ENCODE peak calls at places on chromosomes 4 and X, in four cellular contexts. Y, X, A and T are unnamed samples.

GRCh38 chr4:7830747-7831146 is 108.9 kb downstream of the AFAP1 start:
- DNase-seq in A (no peak), Y (no peak), X (no peak), T (no peak)

GRCh38 chr4:185637162-185637875 is 102.0 kb upstream of the PDLIM3 start:
- DNase-seq in A (no peak), X (no peak), Y (no peak), T (peak)

GRCh38 chr4:53039741-53040458 is 177.8 kb downstream of the RASL11B start:
- DNase-seq in X (no peak), A (no peak), Y (no peak), T (no peak)

GRCh38 chr4:83189631-83190136 is 75.2 kb upstream of the PLAC8 start:
- DNase-seq in Y (peak), A (no peak), X (no peak), T (no peak)

GRCh38 chr4:27763830-27764525 is 903.3 kb downstream of the STIM2 start:
- DNase-seq in Y (no peak), X (no peak), A (no peak), T (no peak)

GRCh38 chr4:165974647-165975335 is 101.8 kb downstream of the TLL1 start:
- DNase-seq in A (peak), Y (no peak), X (no peak), T (peak)

GRCh38 chr4:152937535-152938236 is 1.6 kb downstream of the FHDC1 start:
- DNase-seq in X (peak), Y (peak), A (peak), T (peak)

GRCh38 chrX:30161043-30161442 is 54.3 kb upstream of the MAGEB2 start:
- DNase-seq in A (peak), X (no peak), Y (no peak), T (no peak)

GRCh38 chrX:42755820-42756219 is 22.1 kb downstream of the PPP1R2C start:
- DNase-seq in X (no peak), Y (peak), A (peak), T (peak)

GRCh38 chr4:143346208-143346607 is 9.5 kb downstream of the GAB1 start:
- DNase-seq in A (no peak), X (no peak), Y (peak), T (no peak)

GRCh38 chr4:45063701-45064100 is 337.3 kb upstream of the GNPDA2 start:
- DNase-seq in A (no peak), X (no peak), Y (no peak), T (no peak)

GRCh38 chr4:77473509-77473908 is 132.1 kb upstream of the CXCL13 start:
- DNase-seq in Y (peak), X (no peak), A (no peak), T (peak)

GRCh38 chr4:125421547-125421946 is 106.8 kb downstream of the FAT4 start:
- DNase-seq in A (peak), X (no peak), Y (no peak), T (no peak)

GRCh38 chrX:15566244-15566643 is 34.5 kb downstream of the ACE2 start:
- DNase-seq in A (no peak), X (no peak), Y (no peak), T (no peak)

GRCh38 chr4:89249716-89250361 is 57.8 kb downstream of the GPRIN3 start:
- DNase-seq in Y (no peak), X (no peak), A (no peak), T (no peak)

GRCh38 chr4:47011189-47011518 is 17.8 kb upstream of the GABRA4 start:
- DNase-seq in Y (no peak), A (no peak), X (no peak), T (no peak)

GRCh38 chr4:150598906-150599305 is 17.0 kb downstream of the MAB21L2 start:
- DNase-seq in X (no peak), Y (peak), A (no peak), T (no peak)

GRCh38 chr4:77006753-77007355 is 57.3 kb downstream of the SEPTIN11 start:
- DNase-seq in Y (peak), A (no peak), X (no peak), T (no peak)

GRCh38 chr4:108053281-108053701 is 63.6 kb downstream of the HADH start:
- DNase-seq in Y (no peak), X (no peak), A (peak), T (no peak)

GRCh38 chrX:69133561-69134542 is 31.4 kb downstream of the PJA1 start:
- DNase-seq in X (no peak), Y (peak), A (peak), T (peak)

GRCh38 chr4:113899260-113900177 is 79.9 kb downstream of the ARSJ start:
- DNase-seq in X (no peak), A (no peak), Y (no peak), T (no peak)

GRCh38 chr4:4260185-4260751 is 12.2 kb upstream of the TMEM128 start:
- DNase-seq in A (peak), X (no peak), Y (peak), T (peak)

GRCh38 chr4:105569014-105569850 is 16.8 kb downstream of the ARHGEF38 start:
- DNase-seq in A (no peak), Y (no peak), X (no peak), T (no peak)

GRCh38 chr4:38368612-38369011 is 295.4 kb upstream of the KLF3 start:
- DNase-seq in Y (peak), A (peak), X (no peak), T (peak)

GRCh38 chrX:119067023-119067739 is 5.6 kb upstream of the CT47C1 start:
- DNase-seq in Y (peak), X (no peak), A (peak), T (peak)

GRCh38 chrX:150370589-150371312 is 7.6 kb downstream of the MAMLD1 start:
- DNase-seq in X (no peak), A (no peak), Y (peak), T (no peak)

GRCh38 chr4:80831383-80832361 is 198.8 kb upstream of the BMP3 start:
- DNase-seq in X (no peak), Y (peak), A (peak), T (peak)

GRCh38 chrX:17500145-17500579 is 125.2 kb downstream of the NHS start:
- DNase-seq in A (peak), Y (peak), X (no peak), T (peak)

GRCh38 chr4:181823183-181823582 is 420.0 kb upstream of the TENM3 start:
- DNase-seq in A (no peak), X (no peak), Y (no peak), T (no peak)

GRCh38 chrX:29477878-29478277 is 737.5 kb upstream of the MAGEB2 start:
- DNase-seq in A (no peak), X (no peak), Y (no peak), T (no peak)

GRCh38 chr4:81960968-81961367 is 412.8 kb downstream of the HNRNPD start:
- DNase-seq in X (no peak), Y (no peak), A (no peak), T (no peak)

GRCh38 chr4:62816566-62816965 is 1592.7 kb downstream of the TECRL start:
- DNase-seq in A (no peak), X (no peak), Y (no peak), T (no peak)

GRCh38 chr4:4308800-4309441 is 18.9 kb downstream of the ZBTB49 start:
- DNase-seq in Y (peak), A (peak), X (no peak), T (peak)

GRCh38 chr4:181946902-181947301 is 296.3 kb upstream of the TENM3 start:
- DNase-seq in Y (no peak), A (no peak), X (no peak), T (no peak)

GRCh38 chr4:54386270-54386669 is 157.2 kb downstream of the PDGFRA start:
- DNase-seq in A (no peak), Y (no peak), X (no peak), T (no peak)

GRCh38 chr4:54386693-54387092 is 157.6 kb downstream of the PDGFRA start:
- DNase-seq in A (no peak), Y (no peak), X (no peak), T (no peak)

GRCh38 chr4:54382623-54383022 is 153.5 kb downstream of the PDGFRA start:
- DNase-seq in X (no peak), A (no peak), Y (no peak), T (no peak)

GRCh38 chr4:54384152-54384551 is 155.1 kb downstream of the PDGFRA start:
- DNase-seq in A (no peak), X (no peak), Y (no peak), T (no peak)

DNA sequence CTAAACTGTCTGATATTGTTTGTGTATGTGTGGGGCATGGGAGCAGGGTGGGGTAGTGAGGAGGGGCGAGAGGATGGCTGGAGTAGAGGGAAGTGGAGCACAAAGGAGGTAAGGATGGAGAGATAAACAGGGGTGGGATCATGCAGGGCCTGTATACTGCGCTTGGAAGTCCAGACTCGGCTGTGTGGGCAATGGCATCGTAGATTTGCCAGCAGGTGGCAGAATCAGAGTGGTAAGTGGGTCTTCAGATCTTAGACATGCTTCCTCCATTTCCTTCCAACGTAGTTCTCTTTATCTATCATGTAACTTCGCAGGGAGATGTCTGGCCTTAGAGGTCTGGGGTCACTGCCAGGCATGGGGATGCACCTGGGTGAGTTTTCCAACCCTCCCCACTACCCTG is 155.5 kb downstream of the PDGFRA start:
- DNase-seq in Y (peak), A (peak), X (no peak), T (peak)
- TF ChIP-seq CTCF in Y (peak), A (peak), X (no peak), T (peak)

GRCh38 chr4:120064887-120065286 is 1.8 kb downstream of the MAD2L1 start:
- DNase-seq in Y (no peak), X (no peak), A (no peak), T (no peak)
- H3K4me3 ChIP-seq in Y (peak), X (no peak), A (peak), T (peak)

GRCh38 chrX:134137353-134137752 is 99.6 kb upstream of the CCDC160 start:
- DNase-seq in Y (no peak), A (no peak), X (no peak), T (no peak)

GRCh38 chrX:134144231-134144630 is 92.8 kb upstream of the CCDC160 start:
- DNase-seq in A (no peak), Y (peak), X (no peak), T (peak)

DNA sequence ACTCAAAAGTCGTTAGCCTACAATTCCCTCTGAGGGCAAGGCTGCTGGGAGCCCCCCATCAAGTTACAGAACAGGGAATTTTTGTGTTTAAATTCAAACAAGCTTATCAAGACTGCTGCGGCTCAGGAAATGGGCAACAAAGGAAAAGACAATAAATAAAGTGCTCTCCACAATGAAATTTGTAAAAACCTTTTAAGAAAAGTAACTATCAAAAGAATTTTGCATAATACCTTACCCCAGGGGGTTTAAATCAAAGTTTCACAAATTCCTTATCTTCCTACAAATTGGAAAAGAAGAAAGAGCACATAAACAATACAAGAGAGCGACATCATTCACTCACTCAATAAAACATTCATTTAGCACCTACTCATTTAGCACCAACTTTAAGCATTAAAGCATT is 97.9 kb upstream of the CCDC160 start:
- DNase-seq in X (no peak), A (no peak), Y (no peak), T (no peak)
- TF ChIP-seq CTCF in X (no peak), A (no peak), Y (no peak), T (no peak)

GRCh38 chrX:103586659-103587058 is 1.3 kb downstream of the TCEAL4 start:
- DNase-seq in X (no peak), Y (no peak), A (no peak), T (no peak)
- H3K4me3 ChIP-seq in X (no peak), Y (peak), A (peak), T (peak)

GRCh38 chr4:73976217-73976616 is 5.6 kb downstream of the PF4 start:
- DNase-seq in Y (no peak), A (no peak), X (no peak), T (no peak)
- TF ChIP-seq CTCF in Y (no peak), A (no peak), X (no peak), T (no peak)

GRCh38 chr4:122731676-122732075 is 828 bp upstream of the BBS12 start:
- DNase-seq in X (no peak), Y (no peak), A (no peak), T (no peak)

GRCh38 chr4:122739174-122739573 is 6.7 kb downstream of the BBS12 start:
- DNase-seq in Y (peak), A (peak), X (no peak), T (peak)

GRCh38 chr4:122732329-122733026 is at the start of gene BBS12:
- DNase-seq in X (peak), A (peak), Y (peak), T (peak)

GRCh38 chr4:122728781-122729330 is 3.6 kb upstream of the BBS12 start:
- DNase-seq in Y (peak), A (no peak), X (no peak), T (peak)

GRCh38 chr4:122733805-122734155 is 1.3 kb downstream of the BBS12 start:
- DNase-seq in A (no peak), X (no peak), Y (no peak), T (no peak)
- H3K4me3 ChIP-seq in A (no peak), X (no peak), Y (peak), T (no peak)

DNA sequence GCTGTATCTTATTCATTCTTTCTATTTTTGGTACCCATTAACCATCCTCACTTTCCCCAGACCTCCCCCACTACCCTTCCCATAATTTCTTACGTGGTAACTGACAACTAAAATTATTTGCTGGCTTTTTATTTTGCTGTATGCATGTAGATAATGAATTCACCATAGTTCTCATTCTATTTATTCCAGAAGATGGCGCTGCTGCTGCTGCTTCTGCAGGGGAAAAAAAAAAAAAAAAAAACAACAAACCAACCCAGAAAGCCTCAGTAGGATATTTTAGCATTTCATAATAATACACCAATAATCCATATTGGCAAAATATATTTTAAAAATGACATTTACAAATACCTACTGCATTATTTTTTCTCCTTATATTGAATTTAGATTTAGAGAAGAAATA is 416.6 kb upstream of the MAGEB18 start:
- DNase-seq in Y (peak), A (no peak), X (no peak), T (peak)
- TF ChIP-seq CTCF in Y (no peak), A (peak), X (no peak), T (peak)